ENCODE peak calls at places on chromosomes 13 and 19, in eight cellular contexts. R is IMR-90; L is neural progenitor cell; N is heart right ventricle; S is right lobe of liver; A is CD8-positive, alpha-beta T cell; D is K562; P is thoracic aorta. G is an unnamed sample. For H3K27me3, the result is how much of the 10 kb centered on the place peaks cover.

GRCh38 chr19:18046066-18046718 is 38.2 kb downstream of the ARRDC2 start:
- DNase-seq in R (peak), N (no peak), P (no peak), D (peak), L (no peak), A (no peak), S (peak), G (no peak)

GRCh38 chr19:41332000-41332399 is 21.7 kb downstream of the TGFB1 start:
- DNase-seq in S (no peak), N (no peak), D (no peak), A (no peak), R (no peak), L (no peak), P (no peak), G (no peak)

GRCh38 chr19:55641376-55642152 is 762 bp downstream of the ZNF580 start:
- DNase-seq in S (no peak), N (no peak), A (no peak), D (peak), P (no peak), R (peak), L (peak), G (no peak)

GRCh38 chr13:25462301-25463125 is 90.7 kb downstream of the ATP8A2 start:
- DNase-seq in N (no peak), S (no peak), P (no peak), A (no peak), R (no peak), L (no peak), D (no peak), G (no peak)

GRCh38 chr19:47230122-47230920 is 678 bp downstream of the BBC3 start:
- DNase-seq in D (peak), L (peak), A (peak), N (peak), S (peak), R (peak), P (no peak), G (peak)

GRCh38 chr13:61192826-61193225 is 222.8 kb downstream of the PCDH20 start:
- DNase-seq in S (no peak), L (no peak), A (no peak), R (no peak), P (no peak), D (no peak), N (no peak), G (no peak)

GRCh38 chr19:14248578-14249011 is 42.6 kb upstream of the ADGRL1 start:
- DNase-seq in P (no peak), R (no peak), S (peak), D (no peak), L (peak), A (peak), N (peak), G (no peak)

GRCh38 chr19:41355802-41356201 is 2.1 kb upstream of the TGFB1 start:
- DNase-seq in A (no peak), N (peak), R (no peak), S (no peak), P (no peak), L (no peak), D (no peak), G (no peak)

GRCh38 chr19:41995959-41996797 is 2.1 kb upstream of the ATP1A3 start:
- DNase-seq in R (no peak), S (no peak), L (peak), P (no peak), N (no peak), D (peak), A (no peak), G (no peak)

GRCh38 chr13:48220592-48221300 is 12.3 kb upstream of the ITM2B start:
- DNase-seq in N (no peak), R (no peak), P (no peak), L (no peak), S (no peak), D (no peak), A (no peak), G (no peak)

GRCh38 chr13:30796833-30797601 is 61.7 kb downstream of the ALOX5AP start:
- DNase-seq in R (peak), A (no peak), S (no peak), L (no peak), N (no peak), D (no peak), P (no peak), G (peak)

GRCh38 chr13:51097353-51098043 is 13.6 kb downstream of the C13orf42 start:
- DNase-seq in L (peak), D (no peak), N (no peak), R (no peak), S (no peak), P (no peak), A (no peak), G (no peak)

GRCh38 chr13:99071211-99071610 is 93.3 kb upstream of the DOCK9 start:
- DNase-seq in N (no peak), A (no peak), R (no peak), L (no peak), P (no peak), S (no peak), D (no peak), G (no peak)

GRCh38 chr19:36151144-36152051 is 849 bp downstream of the COX7A1 start:
- DNase-seq in S (no peak), P (peak), N (peak), L (no peak), A (no peak), D (no peak), R (no peak), G (no peak)

GRCh38 chr19:21439372-21439771 is 42.4 kb downstream of the ZNF493 start:
- DNase-seq in L (no peak), S (no peak), P (no peak), A (no peak), N (no peak), D (no peak), R (no peak), G (no peak)

GRCh38 chr19:10602330-10603083 is 15.4 kb upstream of the AP1M2 start:
- DNase-seq in D (peak), N (peak), R (peak), S (peak), L (peak), A (peak), P (peak), G (peak)

GRCh38 chr13:113758651-113759524 is at the start of gene TMEM255B:
- DNase-seq in R (peak), N (peak), S (peak), A (peak), D (peak), L (peak), P (peak), G (peak)

GRCh38 chr13:79992111-79992510 is 348.8 kb downstream of the SPRY2 start:
- DNase-seq in D (no peak), A (no peak), L (no peak), P (no peak), S (no peak), N (no peak), R (no peak), G (no peak)

GRCh38 chr19:49515767-49516166 is 3.3 kb downstream of the FCGRT start:
- DNase-seq in N (peak), A (no peak), S (peak), D (no peak), L (no peak), P (no peak), R (no peak), G (no peak)

GRCh38 chr19:55251296-55252081 is 7.3 kb downstream of the PPP6R1 start:
- DNase-seq in P (no peak), L (no peak), D (no peak), S (no peak), A (peak), N (no peak), R (peak), G (no peak)

GRCh38 chr13:33138441-33138840 is 122.2 kb downstream of the KL start:
- DNase-seq in R (no peak), A (no peak), P (no peak), N (no peak), D (no peak), S (no peak), L (no peak), G (no peak)

GRCh38 chr13:43489168-43489730 is 297.5 kb downstream of the ENOX1 start:
- DNase-seq in R (no peak), N (peak), S (no peak), D (no peak), L (no peak), A (no peak), P (no peak), G (no peak)

GRCh38 chr13:103187621-103188020 is 121.4 kb upstream of the SLC10A2 start:
- DNase-seq in D (no peak), N (no peak), R (no peak), P (no peak), S (no peak), L (no peak), A (no peak), G (no peak)

GRCh38 chr13:40352807-40353562 is 313.5 kb downstream of the FOXO1 start:
- DNase-seq in A (no peak), L (no peak), S (no peak), P (no peak), R (no peak), D (no peak), N (no peak), G (no peak)

GRCh38 chr19:16801599-16801998 is 27.6 kb upstream of the SIN3B start:
- DNase-seq in L (no peak), D (no peak), S (no peak), N (no peak), R (peak), P (no peak), A (no peak), G (no peak)

GRCh38 chr19:28609091-28609755 is 603.7 kb downstream of the UQCRFS1 start:
- DNase-seq in N (no peak), A (no peak), P (no peak), S (no peak), L (no peak), D (peak), R (no peak), G (no peak)

GRCh38 chr13:28636677-28637317 is 22.1 kb upstream of the POMP start:
- DNase-seq in D (peak), A (peak), S (peak), R (peak), N (no peak), P (no peak), L (peak), G (peak)

GRCh38 chr19:29711584-29712132 is 3.4 kb downstream of the C19orf12 start:
- DNase-seq in R (no peak), N (no peak), D (no peak), P (no peak), A (peak), S (no peak), L (no peak), G (no peak)

GRCh38 chr13:46126074-46126473 is 21.2 kb upstream of the CPB2 start:
- DNase-seq in R (no peak), N (no peak), L (no peak), S (no peak), P (no peak), A (no peak), D (no peak), G (no peak)

GRCh38 chr19:5355076-5355475 is 14.5 kb upstream of the PTPRS start:
- DNase-seq in S (no peak), D (no peak), N (no peak), P (no peak), R (no peak), L (no peak), A (no peak), G (no peak)

GRCh38 chr13:48334534-48335127 is 31.1 kb downstream of the RB1 start:
- DNase-seq in A (no peak), L (peak), N (no peak), P (no peak), S (no peak), R (peak), D (peak), G (no peak)

GRCh38 chr13:100341327-100341726 is 247.3 kb downstream of the GGACT start:
- DNase-seq in N (no peak), S (no peak), A (no peak), R (no peak), L (no peak), P (no peak), D (no peak), G (no peak)

GRCh38 chr13:42065414-42065813 is 17.0 kb downstream of the DGKH start:
- DNase-seq in P (no peak), L (no peak), D (no peak), N (no peak), R (no peak), S (no peak), A (no peak), G (no peak)

DNA sequence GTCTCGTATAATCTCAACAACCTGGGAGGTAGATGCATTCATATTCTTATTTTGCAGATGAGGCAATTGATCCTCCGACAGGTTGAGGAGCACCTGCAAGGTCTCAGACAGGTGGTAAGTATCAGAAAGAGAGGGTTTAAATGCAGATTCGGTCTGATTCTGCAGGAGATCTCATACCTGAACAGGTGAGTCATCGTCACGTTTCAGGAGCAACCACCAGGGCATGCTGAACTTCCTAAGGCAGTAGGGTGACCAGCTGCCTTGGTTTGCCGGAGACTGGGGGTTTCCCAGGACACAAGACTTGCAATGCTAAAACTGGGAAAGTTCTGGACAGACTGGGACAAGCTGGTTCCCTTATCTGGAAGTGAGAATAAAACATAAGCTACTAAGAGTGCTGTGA is 68.8 kb upstream of the TSHZ3 start:
- DNase-seq in L (no peak), S (no peak), D (no peak), A (no peak), P (no peak), R (no peak), N (no peak), G (no peak)
- H3K27me3 ChIP-seq in L (under half), S (under half), D (under half), A (under half), P (under half), R (under half), N (under half), G (under half)

GRCh38 chr19:1921326-1921725 is 16.1 kb downstream of the ADAT3 start:
- DNase-seq in S (no peak), A (no peak), D (no peak), P (no peak), N (no peak), R (no peak), L (no peak), G (no peak)
- TF ChIP-seq CTCF in S (no peak), A (no peak), D (no peak), P (no peak), N (no peak), R (no peak), L (no peak), G (no peak)

GRCh38 chr19:50647879-50648615 is 1.2 kb upstream of the C19orf81 start:
- DNase-seq in R (no peak), P (no peak), S (no peak), L (no peak), N (no peak), D (no peak), A (no peak), G (no peak)

GRCh38 chr19:50640368-50640767 is 687 bp upstream of the SYT3 start:
- DNase-seq in D (no peak), A (no peak), S (no peak), R (no peak), P (no peak), N (no peak), L (no peak), G (no peak)

GRCh38 chr19:50645107-50645506 is 4.1 kb upstream of the C19orf81 start:
- DNase-seq in N (no peak), A (no peak), R (no peak), L (no peak), D (no peak), S (no peak), P (no peak), G (no peak)

GRCh38 chr19:50646074-50646807 is 3.0 kb upstream of the C19orf81 start:
- DNase-seq in A (no peak), N (no peak), R (peak), D (peak), L (no peak), P (no peak), S (no peak), G (no peak)

GRCh38 chr19:50644315-50644915 is 4.7 kb upstream of the SYT3 start:
- DNase-seq in S (no peak), P (no peak), D (no peak), R (no peak), A (no peak), N (no peak), L (no peak), G (no peak)
- H3K27me3 ChIP-seq in S (under half), P (under half), D (under half), R (under half), A (under half), N (under half), L (half or more), G (under half)

GRCh38 chr13:49869514-49869913 is 66.6 kb downstream of the SPRYD7 start:
- DNase-seq in S (no peak), D (peak), N (no peak), A (no peak), P (no peak), L (peak), R (peak), G (no peak)
- TF ChIP-seq CTCF in S (peak), D (peak), N (no peak), A (no peak), P (no peak), L (peak), R (peak), G (peak)